ENCODE peak calls at places on chromosome 15, in four cellular contexts. O, X, W and S are unnamed samples.
A peak's percentile ranks its signal among the peaks of the same experiment; 100 is the strongest.

GRCh38 chr15:34795267-34796081 is at the start of gene ACTC1:
- DNase-seq in O (no peak), W (no peak), X (peak; percentile 41), S (no peak)

GRCh38 chr15:96042734-96043224 is 287.7 kb upstream of the NR2F2 start:
- DNase-seq in O (no peak), X (no peak), W (no peak), S (no peak)

GRCh38 chr15:40313531-40314398 is 6.0 kb upstream of the PLCB2 start:
- DNase-seq in W (peak; percentile 85), O (peak; percentile 62), X (peak; percentile 43), S (peak; percentile 87)

GRCh38 chr15:85763157-85763556 is 31.6 kb downstream of the KLHL25 start:
- DNase-seq in O (no peak), X (no peak), W (no peak), S (no peak)

GRCh38 chr15:98713585-98714001 is 65.3 kb downstream of the IGF1R start:
- DNase-seq in X (peak; percentile 31), W (peak; percentile 41), O (peak; percentile 47), S (no peak)

GRCh38 chr15:33460166-33460805 is 149.5 kb downstream of the RYR3 start:
- DNase-seq in O (no peak), X (no peak), W (no peak), S (no peak)

GRCh38 chr15:84859143-84859542 is 25.3 kb upstream of the SLC28A1 start:
- DNase-seq in X (no peak), O (peak; percentile 76), W (peak; percentile 31), S (no peak)

GRCh38 chr15:50506121-50506520 is 40.3 kb downstream of the USP50 start:
- DNase-seq in X (no peak), O (no peak), W (no peak), S (peak; percentile 83)

GRCh38 chr15:29379647-29380046 is 110.0 kb upstream of the NSMCE3 start:
- DNase-seq in X (no peak), W (no peak), O (no peak), S (no peak)

GRCh38 chr15:96325579-96326331 is 4.7 kb upstream of the NR2F2 start:
- DNase-seq in O (no peak), W (no peak), X (peak; percentile 75), S (no peak)

GRCh38 chr15:61171190-61171589 is 57.9 kb downstream of the RORA start:
- DNase-seq in O (no peak), W (no peak), X (no peak), S (no peak)

GRCh38 chr15:81411056-81411455 is 37.0 kb upstream of the TMC3 start:
- DNase-seq in O (no peak), X (no peak), W (no peak), S (no peak)

GRCh38 chr15:85742186-85742751 is 52.5 kb downstream of the KLHL25 start:
- DNase-seq in O (no peak), X (no peak), W (no peak), S (peak; percentile 53)

DNA sequence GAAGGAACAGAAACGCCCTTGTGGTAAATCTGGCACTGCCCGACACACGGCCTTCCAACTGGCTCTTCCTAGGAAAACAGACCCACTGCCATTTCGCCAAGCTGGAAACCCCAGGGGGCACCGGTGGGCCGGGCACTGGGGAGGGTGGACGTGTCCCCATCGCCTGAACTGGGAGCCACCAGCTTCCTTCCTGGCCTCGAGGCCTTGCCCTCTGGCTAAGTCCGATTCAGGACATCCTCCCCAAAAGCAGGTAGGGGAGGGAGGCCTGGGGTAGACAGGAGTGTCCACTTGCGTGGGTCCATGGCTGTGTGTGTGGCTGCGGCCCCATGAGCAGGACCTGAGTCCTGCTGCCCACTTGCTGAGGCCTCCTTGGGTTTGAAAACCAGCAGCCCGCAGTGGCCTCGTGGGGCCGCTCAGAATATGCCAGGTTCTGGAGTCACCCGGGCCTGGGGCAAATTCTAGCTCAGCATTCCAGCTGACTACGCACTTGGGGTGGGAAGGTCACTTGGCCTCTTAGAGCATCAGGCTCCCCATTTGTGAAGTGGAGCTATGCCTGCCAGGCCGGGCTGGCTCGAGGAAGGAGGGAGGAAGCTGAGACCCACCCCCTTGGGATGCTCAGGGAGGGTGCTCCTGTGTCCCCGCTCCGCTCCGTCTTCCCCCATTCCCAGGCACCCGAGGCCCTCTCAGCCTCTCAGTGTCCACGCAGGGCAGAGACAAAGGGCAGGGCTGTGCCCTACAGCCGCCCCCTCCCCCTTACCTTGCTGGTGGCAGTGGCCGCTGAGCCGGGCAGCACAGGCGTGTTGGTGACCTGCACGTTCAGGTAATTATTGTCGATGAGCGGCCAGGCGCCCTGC is 37.5 kb downstream of the RGMA start:
- DNase-seq in O (no peak), W (no peak), X (no peak), S (no peak)
- H3K4me1 ChIP-seq in O (peaks cover 15% of the 10 kb centered on the region), W (peaks cover 8% of the 10 kb centered on the region), X (no peaks in the 10 kb centered on the region), S (no peaks in the 10 kb centered on the region)

GRCh38 chr15:75578948-75579908 is at the start of gene PTPN9:
- DNase-seq in W (peak; percentile 85), X (peak; percentile 73), O (peak; percentile 71), S (peak; percentile 94)

GRCh38 chr15:75573643-75574384 is 5.3 kb downstream of the PTPN9 start:
- DNase-seq in O (no peak), X (no peak), W (no peak), S (no peak)

GRCh38 chr15:75573001-75573400 is 6.1 kb downstream of the PTPN9 start:
- DNase-seq in X (peak; percentile 19), O (no peak), W (no peak), S (no peak)

GRCh38 chr15:75578206-75578947 is 738 bp downstream of the PTPN9 start:
- DNase-seq in O (peak; percentile 12), X (peak; percentile 11), W (peak; percentile 44), S (peak; percentile 89)

GRCh38 chr15:75577401-75578205 is 1.5 kb downstream of the PTPN9 start:
- DNase-seq in W (no peak), X (peak; percentile 26), O (peak; percentile 7), S (no peak)
- TF ChIP-seq POLR2AphosphoS5 in W (no peak), X (no peak), O (no peak), S (no peak)

DNA sequence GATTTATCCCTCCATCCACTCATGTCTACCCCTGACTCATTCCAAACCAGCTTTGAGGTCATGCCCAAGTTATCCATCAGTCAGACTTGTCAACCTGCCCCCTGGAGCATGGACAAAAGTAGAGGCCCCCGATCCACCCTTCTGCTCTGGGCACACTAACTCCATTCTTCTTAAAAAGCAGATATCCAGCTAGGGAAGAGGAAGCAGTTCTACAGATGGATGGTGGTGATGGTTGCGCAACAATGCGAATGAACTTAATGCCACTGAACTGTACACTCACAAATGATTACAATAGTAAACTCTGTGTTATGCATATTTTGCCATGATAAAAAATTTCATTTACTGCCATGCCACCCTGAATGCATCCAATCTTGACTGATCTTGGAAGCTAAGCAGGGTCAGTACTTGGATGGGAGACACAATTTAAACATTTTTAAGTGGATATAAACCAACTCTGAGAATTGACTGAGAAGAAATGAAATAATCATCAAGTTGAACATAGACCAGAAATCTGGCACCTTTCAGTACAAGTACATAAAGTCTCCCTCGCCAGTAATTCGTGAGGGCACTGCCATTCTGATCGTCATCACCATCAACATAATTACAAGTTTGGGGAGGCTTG is 124.8 kb downstream of the ATP10A start:
- DNase-seq in W (no peak), O (no peak), X (no peak), S (no peak)
- H3K4me1 ChIP-seq in W (peaks cover 18% of the 10 kb centered on the region), O (no peaks in the 10 kb centered on the region), X (no peaks in the 10 kb centered on the region), S (peaks cover 9% of the 10 kb centered on the region)

GRCh38 chr15:31331389-31331788 is 4.8 kb downstream of the KLF13 start:
- DNase-seq in O (no peak), X (no peak), W (no peak), S (peak; percentile 74)
- TF ChIP-seq POLR2AphosphoS5 in O (no peak), X (no peak), W (no peak), S (peak; percentile 52)

GRCh38 chr15:68618339-68619302 is 39.8 kb downstream of the CORO2B start:
- DNase-seq in X (peak; percentile 77), O (no peak), W (no peak), S (no peak)
- H3K4me1 ChIP-seq in X (peaks cover 24% of the 10 kb centered on the region), O (no peaks in the 10 kb centered on the region), W (peaks cover 4% of the 10 kb centered on the region), S (peaks cover 35% of the 10 kb centered on the region)